ENCODE peak calls at places on chromosome 5, in eight cellular contexts. W is AG04449; U is T47D; B is AG20443; Q is effector CD4-positive, alpha-beta T cell; P is T-cell; Y is colonic mucosa; M is effector CD8-positive, alpha-beta T cell. X is an unnamed sample.

GRCh38 chr5:146344155-146345118 is 5.8 kb downstream of the POU4F3 start:
- DNase-seq in W (no peak), U (no peak), B (peak), Q (no peak), P (no peak), Y (peak), M (no peak), X (peak)

GRCh38 chr5:68377733-68378132 is 162.2 kb downstream of the PIK3R1 start:
- DNase-seq in W (no peak), U (no peak), B (no peak), Q (no peak), P (no peak), Y (no peak), M (no peak), X (no peak)

GRCh38 chr5:59693492-59693891 is 200.0 kb downstream of the PDE4D start:
- DNase-seq in W (no peak), U (no peak), B (no peak), Q (no peak), P (no peak), Y (no peak), M (no peak), X (no peak)

GRCh38 chr5:135491038-135491551 is 38.9 kb upstream of the TIFAB start:
- DNase-seq in W (no peak), U (no peak), B (no peak), Q (no peak), P (no peak), Y (no peak), M (no peak), X (no peak)

GRCh38 chr5:125483609-125484008 is 737.2 kb upstream of the ZNF608 start:
- DNase-seq in W (no peak), U (no peak), B (no peak), Q (no peak), P (no peak), Y (no peak), M (no peak), X (no peak)

GRCh38 chr5:139091439-139092156 is 106.6 kb downstream of the SIL1 start:
- DNase-seq in W (no peak), U (no peak), B (no peak), Q (no peak), P (no peak), Y (no peak), M (no peak), X (no peak)

GRCh38 chr5:17831279-17831678 is 197.0 kb downstream of the TAF11L14 start:
- DNase-seq in W (no peak), U (no peak), B (no peak), Q (no peak), P (no peak), Y (no peak), M (no peak), X (no peak)

GRCh38 chr5:122195784-122196394 is 66.5 kb downstream of the ZNF474 start:
- DNase-seq in W (no peak), U (peak), B (peak), Q (no peak), P (no peak), Y (peak), M (no peak), X (peak)

GRCh38 chr5:54292866-54293265 is 17.5 kb downstream of the ARL15 start:
- DNase-seq in W (no peak), U (no peak), B (no peak), Q (no peak), P (no peak), Y (no peak), M (no peak), X (no peak)

GRCh38 chr5:135324897-135325650 is 74.0 kb downstream of the MACROH2A1 start:
- DNase-seq in W (no peak), U (no peak), B (no peak), Q (no peak), P (peak), Y (no peak), M (no peak), X (no peak)

GRCh38 chr5:142404046-142404477 is 79.2 kb upstream of the SPRY4 start:
- DNase-seq in W (peak), U (no peak), B (no peak), Q (no peak), P (no peak), Y (no peak), M (no peak), X (no peak)

GRCh38 chr5:60844429-60844890 is 391 bp upstream of the ELOVL7 start:
- DNase-seq in W (no peak), U (no peak), B (no peak), Q (no peak), P (no peak), Y (no peak), M (no peak), X (peak)

GRCh38 chr5:109448838-109449237 is 39.1 kb upstream of the PJA2 start:
- DNase-seq in W (no peak), U (no peak), B (no peak), Q (no peak), P (no peak), Y (no peak), M (no peak), X (no peak)

GRCh38 chr5:138305797-138306196 is 25.8 kb downstream of the CDC25C start:
- DNase-seq in W (no peak), U (no peak), B (no peak), Q (no peak), P (no peak), Y (no peak), M (no peak), X (no peak)

GRCh38 chr5:8188874-8189588 is 320.1 kb downstream of the MTRR start:
- DNase-seq in W (no peak), U (no peak), B (no peak), Q (no peak), P (no peak), Y (peak), M (no peak), X (no peak)

GRCh38 chr5:150081541-150082283 is 4.6 kb downstream of the CSF1R start:
- DNase-seq in W (no peak), U (no peak), B (peak), Q (no peak), P (no peak), Y (peak), M (no peak), X (no peak)

GRCh38 chr5:55731848-55732247 is 6.0 kb upstream of the DDX4 start:
- DNase-seq in W (no peak), U (no peak), B (no peak), Q (no peak), P (no peak), Y (no peak), M (no peak), X (no peak)

GRCh38 chr5:108196276-108196675 is 185.6 kb downstream of the FBXL17 start:
- DNase-seq in W (no peak), U (no peak), B (peak), Q (no peak), P (no peak), Y (no peak), M (no peak), X (peak)

GRCh38 chr5:159174511-159175168 is 34.7 kb downstream of the RNF145 start:
- DNase-seq in W (no peak), U (no peak), B (no peak), Q (no peak), P (no peak), Y (no peak), M (no peak), X (no peak)

GRCh38 chr5:93953442-93953841 is 212.0 kb upstream of the POU5F2 start:
- DNase-seq in W (no peak), U (no peak), B (no peak), Q (no peak), P (no peak), Y (no peak), M (no peak), X (no peak)